ENCODE peak calls at places on chromosomes 3 and 15, in seven cellular contexts. One of them, this sample, is unnamed. For H4K20me1, the result is how much of the 10 kb centered on the place peaks cover.

GRCh38 chr15:50523736-50524318 is 22.6 kb downstream of the USP50 start:
- DNase-seq in GM23248: peak
- DNase-seq in GM23338: no peak
- DNase-seq in astrocyte: no peak
- DNase-seq in mammary epithelial cell: no peak
- DNase-seq in fibroblast of lung: no peak
- DNase-seq in neural progenitor cell: no peak
- DNase-seq in this sample: no peak

GRCh38 chr3:84077479-84077878 is 881.3 kb upstream of the CADM2 start:
- DNase-seq in GM23248: no peak
- DNase-seq in GM23338: peak
- DNase-seq in astrocyte: no peak
- DNase-seq in mammary epithelial cell: peak
- DNase-seq in fibroblast of lung: no peak
- DNase-seq in neural progenitor cell: peak
- DNase-seq in this sample: peak

GRCh38 chr3:43426388-43426787 is 140.0 kb downstream of the SNRK start:
- DNase-seq in GM23248: no peak
- DNase-seq in GM23338: no peak
- DNase-seq in astrocyte: no peak
- DNase-seq in mammary epithelial cell: no peak
- DNase-seq in fibroblast of lung: no peak
- DNase-seq in neural progenitor cell: no peak
- DNase-seq in this sample: no peak

GRCh38 chr15:74196175-74196574 is 6.4 kb downstream of the STRA6 start:
- DNase-seq in GM23248: peak
- DNase-seq in GM23338: no peak
- DNase-seq in astrocyte: peak
- DNase-seq in mammary epithelial cell: peak
- DNase-seq in fibroblast of lung: peak
- DNase-seq in neural progenitor cell: no peak
- DNase-seq in this sample: peak

GRCh38 chr3:140242818-140243276 is 307.9 kb downstream of the CLSTN2 start:
- DNase-seq in GM23248: no peak
- DNase-seq in GM23338: no peak
- DNase-seq in astrocyte: peak
- DNase-seq in mammary epithelial cell: peak
- DNase-seq in fibroblast of lung: peak
- DNase-seq in neural progenitor cell: no peak
- DNase-seq in this sample: no peak

GRCh38 chr3:159340877-159341500 is 539.1 kb downstream of the MFSD1 start:
- DNase-seq in GM23248: peak
- DNase-seq in GM23338: peak
- DNase-seq in astrocyte: peak
- DNase-seq in mammary epithelial cell: no peak
- DNase-seq in fibroblast of lung: peak
- DNase-seq in neural progenitor cell: no peak
- DNase-seq in this sample: no peak

GRCh38 chr3:184180165-184180564 is 5.5 kb downstream of the AP2M1 start:
- DNase-seq in GM23248: peak
- DNase-seq in GM23338: no peak
- DNase-seq in astrocyte: peak
- DNase-seq in mammary epithelial cell: no peak
- DNase-seq in fibroblast of lung: peak
- DNase-seq in neural progenitor cell: no peak
- DNase-seq in this sample: no peak

GRCh38 chr3:190088890-190089289 is 31.8 kb downstream of the P3H2 start:
- DNase-seq in GM23248: peak
- DNase-seq in GM23338: no peak
- DNase-seq in astrocyte: peak
- DNase-seq in mammary epithelial cell: peak
- DNase-seq in fibroblast of lung: peak
- DNase-seq in neural progenitor cell: no peak
- DNase-seq in this sample: no peak

GRCh38 chr3:102124301-102125158 is 275.2 kb downstream of the NFKBIZ start:
- DNase-seq in GM23248: peak
- DNase-seq in GM23338: no peak
- DNase-seq in astrocyte: peak
- DNase-seq in mammary epithelial cell: peak
- DNase-seq in fibroblast of lung: peak
- DNase-seq in neural progenitor cell: no peak
- DNase-seq in this sample: peak

GRCh38 chr3:69914395-69914794 is 85.1 kb upstream of the SAMMSON start:
- DNase-seq in GM23248: no peak
- DNase-seq in GM23338: no peak
- DNase-seq in astrocyte: peak
- DNase-seq in mammary epithelial cell: peak
- DNase-seq in fibroblast of lung: peak
- DNase-seq in neural progenitor cell: no peak
- DNase-seq in this sample: peak

GRCh38 chr3:125381743-125382142 is 6.6 kb upstream of the ZNF148 start:
- DNase-seq in GM23248: peak
- DNase-seq in GM23338: no peak
- DNase-seq in astrocyte: no peak
- DNase-seq in mammary epithelial cell: peak
- DNase-seq in fibroblast of lung: peak
- DNase-seq in neural progenitor cell: no peak
- DNase-seq in this sample: peak

GRCh38 chr3:196558476-196558875 is 9.9 kb downstream of the WDR53 start:
- DNase-seq in GM23248: no peak
- DNase-seq in GM23338: no peak
- DNase-seq in astrocyte: no peak
- DNase-seq in mammary epithelial cell: no peak
- DNase-seq in fibroblast of lung: no peak
- DNase-seq in neural progenitor cell: no peak
- DNase-seq in this sample: no peak

GRCh38 chr3:152834354-152835310 is at the start of gene P2RY1:
- DNase-seq in GM23248: peak
- DNase-seq in GM23338: peak
- DNase-seq in astrocyte: peak
- DNase-seq in mammary epithelial cell: peak
- DNase-seq in fibroblast of lung: peak
- DNase-seq in neural progenitor cell: peak
- DNase-seq in this sample: peak

GRCh38 chr15:69593488-69593887 is 140.9 kb downstream of the RPLP1 start:
- DNase-seq in GM23248: no peak
- DNase-seq in GM23338: peak
- DNase-seq in astrocyte: no peak
- DNase-seq in mammary epithelial cell: no peak
- DNase-seq in fibroblast of lung: no peak
- DNase-seq in neural progenitor cell: no peak
- DNase-seq in this sample: no peak

GRCh38 chr15:69591905-69592508 is 139.4 kb downstream of the RPLP1 start:
- DNase-seq in GM23248: no peak
- DNase-seq in GM23338: no peak
- DNase-seq in astrocyte: no peak
- DNase-seq in mammary epithelial cell: peak
- DNase-seq in fibroblast of lung: no peak
- DNase-seq in neural progenitor cell: no peak
- DNase-seq in this sample: peak

GRCh38 chr15:69595009-69595825 is 142.6 kb downstream of the RPLP1 start:
- DNase-seq in GM23248: no peak
- DNase-seq in GM23338: no peak
- DNase-seq in astrocyte: peak
- DNase-seq in mammary epithelial cell: no peak
- DNase-seq in fibroblast of lung: peak
- DNase-seq in neural progenitor cell: no peak
- DNase-seq in this sample: no peak

GRCh38 chr15:69592954-69593353 is 140.3 kb downstream of the RPLP1 start:
- DNase-seq in GM23248: no peak
- DNase-seq in GM23338: no peak
- DNase-seq in astrocyte: no peak
- DNase-seq in mammary epithelial cell: no peak
- DNase-seq in fibroblast of lung: no peak
- DNase-seq in neural progenitor cell: no peak
- DNase-seq in this sample: no peak

DNA sequence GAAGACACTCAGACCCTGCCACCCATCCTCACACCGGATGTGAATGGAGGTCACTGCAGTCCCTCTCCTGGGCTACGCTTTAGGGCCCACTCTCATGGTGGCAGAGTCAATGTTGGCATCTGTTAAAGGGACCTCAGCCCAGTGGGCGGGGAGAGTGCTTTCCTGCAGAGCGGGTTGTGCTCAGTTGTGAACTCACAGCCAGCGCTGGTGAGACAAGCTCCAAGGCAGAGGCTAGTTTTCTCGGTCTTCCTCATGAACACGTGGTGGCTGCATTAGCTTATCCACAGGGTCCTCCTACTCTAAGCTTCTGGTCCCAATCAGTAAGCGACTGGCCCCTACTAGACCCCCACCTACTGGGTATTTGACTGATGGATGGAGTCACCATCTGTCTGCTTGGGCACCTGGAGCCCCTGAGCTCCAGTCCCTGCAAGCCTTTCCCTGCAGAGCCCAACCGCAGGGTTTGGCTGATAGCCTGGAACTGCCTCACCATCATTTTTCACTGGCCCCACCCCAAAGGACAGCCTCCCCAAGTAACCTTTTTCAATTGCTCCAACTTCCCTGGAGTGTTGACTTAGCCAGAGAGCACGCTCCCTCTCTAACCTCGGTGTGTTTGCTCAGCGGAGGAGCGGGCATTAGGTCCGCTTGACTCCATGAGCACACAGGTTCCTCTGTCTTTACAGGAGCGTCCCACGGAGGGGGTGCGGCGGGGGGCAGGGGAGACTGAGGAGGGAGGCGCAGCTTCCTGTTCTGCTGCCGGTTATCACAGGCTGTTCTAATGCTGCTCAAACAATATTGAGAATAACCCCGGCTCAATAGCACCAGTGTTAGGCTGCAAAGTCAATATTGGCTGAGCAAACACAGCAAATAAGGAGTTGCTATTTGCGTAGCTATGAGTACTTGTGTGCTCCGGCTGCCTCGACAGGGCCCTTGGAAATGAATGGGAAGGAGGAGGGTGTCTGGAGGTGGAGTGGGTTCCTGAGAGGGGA is 141.7 kb downstream of the RPLP1 start:
- DNase-seq in GM23248: peak
- DNase-seq in GM23338: no peak
- DNase-seq in astrocyte: peak
- DNase-seq in mammary epithelial cell: peak
- DNase-seq in fibroblast of lung: peak
- DNase-seq in neural progenitor cell: no peak
- DNase-seq in this sample: peak
- H4K20me1 ChIP-seq in GM23248: under half
- H4K20me1 ChIP-seq in GM23338: under half
- H4K20me1 ChIP-seq in astrocyte: under half
- H4K20me1 ChIP-seq in mammary epithelial cell: under half
- H4K20me1 ChIP-seq in fibroblast of lung: under half
- H4K20me1 ChIP-seq in neural progenitor cell: under half
- H4K20me1 ChIP-seq in this sample: under half

DNA sequence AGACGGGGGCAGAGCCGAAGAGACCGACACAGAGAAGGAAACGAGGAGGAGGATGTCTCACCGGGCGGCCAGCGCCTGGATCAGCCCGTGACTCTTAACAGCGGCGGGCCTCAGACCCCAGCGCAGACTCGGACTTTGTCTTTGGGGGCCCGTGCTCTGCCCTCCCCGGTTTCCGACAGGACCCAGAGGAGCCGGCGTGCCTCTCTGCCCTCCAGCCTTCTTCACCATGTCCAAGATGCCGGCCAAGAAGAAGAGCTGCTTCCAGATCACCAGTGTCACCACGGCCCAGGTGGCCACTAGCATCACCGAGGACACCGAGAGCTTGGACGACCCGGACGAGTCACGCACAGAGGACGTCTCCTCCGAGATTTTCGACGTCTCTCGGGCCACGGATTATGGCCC is 1.0 kb downstream of the TSC22D2 start:
- DNase-seq in GM23248: no peak
- DNase-seq in GM23338: no peak
- DNase-seq in astrocyte: no peak
- DNase-seq in mammary epithelial cell: no peak
- DNase-seq in fibroblast of lung: no peak
- DNase-seq in neural progenitor cell: no peak
- DNase-seq in this sample: peak
- H4K20me1 ChIP-seq in GM23248: under half
- H4K20me1 ChIP-seq in GM23338: under half
- H4K20me1 ChIP-seq in astrocyte: half or more
- H4K20me1 ChIP-seq in mammary epithelial cell: under half
- H4K20me1 ChIP-seq in fibroblast of lung: under half
- H4K20me1 ChIP-seq in neural progenitor cell: half or more
- H4K20me1 ChIP-seq in this sample: under half

DNA sequence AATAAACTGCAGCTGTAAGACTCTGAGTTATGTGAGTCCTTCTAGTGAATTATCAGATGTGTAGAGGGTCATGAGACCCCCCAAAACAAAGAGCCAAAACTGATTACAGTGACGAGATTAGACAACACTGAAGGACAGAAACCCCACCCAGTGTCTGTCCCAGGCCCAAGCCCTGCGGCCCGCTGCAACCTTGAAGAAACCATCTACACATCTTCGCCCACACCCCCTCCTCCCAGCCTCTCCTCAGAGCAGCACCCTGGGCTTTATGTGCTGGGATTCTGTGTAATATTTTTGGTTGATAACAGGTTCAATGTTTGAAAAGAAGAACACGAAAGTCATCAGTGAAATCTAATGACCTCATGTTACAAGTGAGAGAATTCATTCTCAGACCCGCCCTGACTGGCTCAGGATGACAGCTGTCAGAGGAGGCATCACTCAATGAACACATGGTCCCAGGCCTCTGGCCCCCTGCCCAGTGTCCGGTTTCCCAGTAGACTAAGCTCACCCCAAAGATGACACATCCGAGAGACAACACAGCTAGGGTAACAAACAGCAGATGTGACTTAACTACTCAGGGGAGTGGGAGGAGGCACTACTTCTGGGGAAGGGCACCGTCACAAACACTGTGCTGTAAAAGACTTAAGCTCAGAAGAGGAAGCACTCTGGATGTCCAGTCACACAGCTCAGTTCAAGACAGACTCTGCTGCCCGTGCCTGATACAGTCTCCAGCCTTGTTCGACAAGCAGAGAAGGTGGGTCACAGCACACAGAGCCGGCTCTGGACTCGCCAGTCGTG is 48.9 kb downstream of the NIPA2 start:
- DNase-seq in GM23248: peak
- DNase-seq in GM23338: no peak
- DNase-seq in astrocyte: peak
- DNase-seq in mammary epithelial cell: no peak
- DNase-seq in fibroblast of lung: peak
- DNase-seq in neural progenitor cell: no peak
- DNase-seq in this sample: peak
- H4K20me1 ChIP-seq in GM23248: under half
- H4K20me1 ChIP-seq in GM23338: under half
- H4K20me1 ChIP-seq in astrocyte: under half
- H4K20me1 ChIP-seq in mammary epithelial cell: under half
- H4K20me1 ChIP-seq in fibroblast of lung: under half
- H4K20me1 ChIP-seq in neural progenitor cell: under half
- H4K20me1 ChIP-seq in this sample: under half

GRCh38 chr3:5155241-5155640 is 32.3 kb upstream of the EDEM1 start:
- DNase-seq in GM23248: peak
- DNase-seq in GM23338: no peak
- DNase-seq in astrocyte: no peak
- DNase-seq in mammary epithelial cell: no peak
- DNase-seq in fibroblast of lung: no peak
- DNase-seq in neural progenitor cell: no peak
- DNase-seq in this sample: no peak

GRCh38 chr3:5149306-5149880 is 27.3 kb downstream of the ARL8B start:
- DNase-seq in GM23248: no peak
- DNase-seq in GM23338: no peak
- DNase-seq in astrocyte: no peak
- DNase-seq in mammary epithelial cell: no peak
- DNase-seq in fibroblast of lung: no peak
- DNase-seq in neural progenitor cell: no peak
- DNase-seq in this sample: no peak

GRCh38 chr3:5153074-5153473 is 31.0 kb downstream of the ARL8B start:
- DNase-seq in GM23248: no peak
- DNase-seq in GM23338: no peak
- DNase-seq in astrocyte: no peak
- DNase-seq in mammary epithelial cell: no peak
- DNase-seq in fibroblast of lung: no peak
- DNase-seq in neural progenitor cell: no peak
- DNase-seq in this sample: no peak

GRCh38 chr3:5151586-5151985 is 29.5 kb downstream of the ARL8B start:
- DNase-seq in GM23248: no peak
- DNase-seq in GM23338: no peak
- DNase-seq in astrocyte: no peak
- DNase-seq in mammary epithelial cell: no peak
- DNase-seq in fibroblast of lung: no peak
- DNase-seq in neural progenitor cell: no peak
- DNase-seq in this sample: no peak
- H4K20me1 ChIP-seq in GM23248: under half
- H4K20me1 ChIP-seq in GM23338: under half
- H4K20me1 ChIP-seq in astrocyte: half or more
- H4K20me1 ChIP-seq in mammary epithelial cell: under half
- H4K20me1 ChIP-seq in fibroblast of lung: under half
- H4K20me1 ChIP-seq in neural progenitor cell: under half
- H4K20me1 ChIP-seq in this sample: under half

This sample was measured in PC-3.